ENCODE peak calls at places on chromosome 13, in eight cellular contexts. Z, N, L, Y, P, X, T and K are unnamed samples.

GRCh38 chr13:93967286-93967685 is 512.2 kb downstream of the DCT start:
- DNase-seq in Z (no peak), L (no peak), X (no peak), T (no peak), P (no peak), Y (no peak), N (no peak), K (no peak)

GRCh38 chr13:41428155-41428554 is 29.2 kb upstream of the RGCC start:
- DNase-seq in T (peak), P (peak), L (peak), Z (no peak), N (no peak), Y (no peak), X (peak), K (no peak)

GRCh38 chr13:113917523-113918371 is 53.9 kb upstream of the GAS6 start:
- DNase-seq in L (no peak), X (no peak), Y (no peak), T (no peak), P (no peak), N (no peak), Z (no peak), K (no peak)

GRCh38 chr13:50613356-50613831 is 230.1 kb downstream of the DLEU7 start:
- DNase-seq in Z (no peak), P (no peak), Y (no peak), N (no peak), T (peak), X (no peak), L (no peak), K (peak)

GRCh38 chr13:23384111-23384510 is 49.4 kb downstream of the SACS start:
- DNase-seq in Z (no peak), N (peak), P (no peak), X (no peak), L (no peak), T (peak), Y (peak), K (peak)

GRCh38 chr13:25608181-25608580 is 236.4 kb downstream of the ATP8A2 start:
- DNase-seq in X (no peak), Z (no peak), N (no peak), L (no peak), P (no peak), T (no peak), Y (no peak), K (no peak)

GRCh38 chr13:50831510-50831909 is 12.0 kb downstream of the DLEU7 start:
- DNase-seq in L (no peak), X (no peak), T (no peak), Y (no peak), N (no peak), P (no peak), Z (no peak), K (peak)

GRCh38 chr13:24664726-24665409 is 15.3 kb upstream of the ATP12A start:
- DNase-seq in L (no peak), P (no peak), X (no peak), T (no peak), Z (no peak), Y (no peak), N (no peak), K (peak)

GRCh38 chr13:30872685-30873443 is 33.2 kb upstream of the MEDAG start:
- DNase-seq in P (no peak), N (no peak), Z (peak), X (no peak), T (peak), L (no peak), Y (peak), K (peak)